ENCODE peak calls at places on chromosomes 4 and X, in seven cellular contexts. T is stimulated activated CD4-positive, alpha-beta T cell treated with anti-CD3 and anti-CD28 coated beads, Interleukin-4, amount 100 ng/mL, for 24 hours; V is activated B cell treated with CpG ODN at 0.5 μM for 24 hours; D is dorsolateral prefrontal cortex; Z is hippocampal formation; P is fibroblast of pulmonary artery; X is LoVo. F is an unnamed sample.
A peak's percentile ranks its signal among the peaks of the same experiment; 100 is the strongest.

GRCh38 chrX:103397707-103398106 is 21.4 kb downstream of the BEX3 start:
- DNase-seq in T (no peak), V (no peak), D (no peak), Z (no peak), P (no peak), X (no peak), F (no peak)

GRCh38 chr4:41215969-41216293 is 1.6 kb upstream of the APBB2 start:
- DNase-seq in T (no peak), V (no peak), D (no peak), Z (no peak), P (no peak), X (no peak), F (no peak)

GRCh38 chrX:33211356-33212254 is at the start of gene DMD:
- DNase-seq in T (no peak), V (no peak), D (peak; percentile 15), Z (peak; percentile 26), P (peak; percentile 92), X (no peak), F (peak; percentile 89)

GRCh38 chr4:180190382-180190781 is 2052.8 kb upstream of the TENM3 start:
- DNase-seq in T (no peak), V (no peak), D (no peak), Z (no peak), P (no peak), X (no peak), F (no peak)

GRCh38 chr4:19880205-19880604 is 371.5 kb upstream of the SLIT2 start:
- DNase-seq in T (no peak), V (no peak), D (no peak), Z (no peak), P (peak; percentile 22), X (no peak), F (no peak)

GRCh38 chr4:94635172-94635571 is 122.6 kb upstream of the BMPR1B start:
- DNase-seq in T (no peak), V (no peak), D (no peak), Z (no peak), P (peak; percentile 49), X (no peak), F (no peak)

GRCh38 chrX:84715315-84715714 is 213.1 kb upstream of the HDX start:
- DNase-seq in T (no peak), V (no peak), D (no peak), Z (no peak), P (no peak), X (no peak), F (no peak)

GRCh38 chr4:84582988-84583870 is at the start of gene CDS1:
- DNase-seq in T (peak; percentile 3), V (no peak), D (peak; percentile 31), Z (no peak), P (no peak), X (peak; percentile 68), F (no peak)